ENCODE peak calls at places on chromosomes 13 and 19, in ten cellular contexts. One of them, this sample, is unnamed.

GRCh38 chr13:111330211-111330610 is 9.8 kb downstream of the TEX29 start:
- DNase-seq in IMR-90: no peak
- DNase-seq in K562: no peak
- DNase-seq in aorta: no peak
- DNase-seq in left ventricle myocardium inferior: no peak
- DNase-seq in sigmoid colon: no peak
- DNase-seq in neuronal stem cell: no peak
- DNase-seq in right lobe of liver: no peak
- DNase-seq in CD4-positive, CD25-positive, alpha-beta regulatory T cell: no peak
- DNase-seq in PC-3: no peak
- DNase-seq in this sample: peak; percentile 12

GRCh38 chr13:43564941-43565340 is 221.8 kb downstream of the ENOX1 start:
- DNase-seq in neuronal stem cell: no peak
- DNase-seq in right lobe of liver: no peak
- DNase-seq in sigmoid colon: no peak
- DNase-seq in K562: no peak
- DNase-seq in IMR-90: no peak
- DNase-seq in PC-3: no peak
- DNase-seq in left ventricle myocardium inferior: no peak
- DNase-seq in CD4-positive, CD25-positive, alpha-beta regulatory T cell: no peak
- DNase-seq in aorta: no peak
- DNase-seq in this sample: no peak

GRCh38 chr19:3682741-3683404 is 17.4 kb downstream of the PIP5K1C start:
- DNase-seq in right lobe of liver: no peak
- DNase-seq in IMR-90: peak; percentile 60
- DNase-seq in neuronal stem cell: no peak
- DNase-seq in left ventricle myocardium inferior: no peak
- DNase-seq in sigmoid colon: no peak
- DNase-seq in aorta: peak; percentile 53
- DNase-seq in PC-3: no peak
- DNase-seq in K562: peak; percentile 72
- DNase-seq in CD4-positive, CD25-positive, alpha-beta regulatory T cell: no peak
- DNase-seq in this sample: no peak

GRCh38 chr19:3162418-3163229 is 15.9 kb upstream of the S1PR4 start:
- DNase-seq in neuronal stem cell: no peak
- DNase-seq in PC-3: peak; percentile 14
- DNase-seq in IMR-90: no peak
- DNase-seq in right lobe of liver: no peak
- DNase-seq in left ventricle myocardium inferior: no peak
- DNase-seq in CD4-positive, CD25-positive, alpha-beta regulatory T cell: no peak
- DNase-seq in sigmoid colon: no peak
- DNase-seq in aorta: no peak
- DNase-seq in K562: peak; percentile 71
- DNase-seq in this sample: no peak

GRCh38 chr13:112962911-112963625 is 5.9 kb upstream of the MCF2L start:
- DNase-seq in PC-3: no peak
- DNase-seq in sigmoid colon: peak; percentile 53
- DNase-seq in CD4-positive, CD25-positive, alpha-beta regulatory T cell: no peak
- DNase-seq in K562: no peak
- DNase-seq in right lobe of liver: peak; percentile 7
- DNase-seq in neuronal stem cell: no peak
- DNase-seq in IMR-90: no peak
- DNase-seq in left ventricle myocardium inferior: no peak
- DNase-seq in aorta: peak; percentile 38
- DNase-seq in this sample: no peak

GRCh38 chr13:91572439-91572838 is 174.0 kb downstream of the GPC5 start:
- DNase-seq in IMR-90: peak; percentile 35
- DNase-seq in CD4-positive, CD25-positive, alpha-beta regulatory T cell: no peak
- DNase-seq in aorta: no peak
- DNase-seq in sigmoid colon: no peak
- DNase-seq in PC-3: no peak
- DNase-seq in left ventricle myocardium inferior: no peak
- DNase-seq in right lobe of liver: no peak
- DNase-seq in neuronal stem cell: no peak
- DNase-seq in K562: no peak
- DNase-seq in this sample: no peak

GRCh38 chr13:88051746-88052482 is 380.7 kb downstream of the SLITRK5 start:
- DNase-seq in neuronal stem cell: no peak
- DNase-seq in aorta: no peak
- DNase-seq in K562: no peak
- DNase-seq in sigmoid colon: peak; percentile 57
- DNase-seq in CD4-positive, CD25-positive, alpha-beta regulatory T cell: no peak
- DNase-seq in PC-3: no peak
- DNase-seq in IMR-90: no peak
- DNase-seq in right lobe of liver: no peak
- DNase-seq in left ventricle myocardium inferior: no peak
- DNase-seq in this sample: peak; percentile 29

GRCh38 chr13:51925865-51926527 is 64.2 kb downstream of the CCDC70 start:
- DNase-seq in left ventricle myocardium inferior: no peak
- DNase-seq in neuronal stem cell: no peak
- DNase-seq in aorta: no peak
- DNase-seq in PC-3: no peak
- DNase-seq in right lobe of liver: no peak
- DNase-seq in sigmoid colon: no peak
- DNase-seq in K562: no peak
- DNase-seq in CD4-positive, CD25-positive, alpha-beta regulatory T cell: no peak
- DNase-seq in IMR-90: no peak
- DNase-seq in this sample: no peak

GRCh38 chr13:29439601-29440381 is 155.7 kb downstream of the SLC7A1 start:
- DNase-seq in neuronal stem cell: no peak
- DNase-seq in K562: no peak
- DNase-seq in right lobe of liver: no peak
- DNase-seq in sigmoid colon: no peak
- DNase-seq in PC-3: no peak
- DNase-seq in CD4-positive, CD25-positive, alpha-beta regulatory T cell: no peak
- DNase-seq in IMR-90: no peak
- DNase-seq in left ventricle myocardium inferior: no peak
- DNase-seq in aorta: no peak
- DNase-seq in this sample: no peak

GRCh38 chr13:47484564-47484963 is 516.5 kb downstream of the SUCLA2 start:
- DNase-seq in right lobe of liver: no peak
- DNase-seq in left ventricle myocardium inferior: no peak
- DNase-seq in IMR-90: peak; percentile 89
- DNase-seq in sigmoid colon: no peak
- DNase-seq in K562: no peak
- DNase-seq in neuronal stem cell: no peak
- DNase-seq in PC-3: peak; percentile 62
- DNase-seq in aorta: no peak
- DNase-seq in CD4-positive, CD25-positive, alpha-beta regulatory T cell: no peak
- DNase-seq in this sample: no peak

GRCh38 chr13:51768976-51769375 is 35.0 kb downstream of the DHRS12 start:
- DNase-seq in K562: no peak
- DNase-seq in IMR-90: no peak
- DNase-seq in CD4-positive, CD25-positive, alpha-beta regulatory T cell: no peak
- DNase-seq in aorta: no peak
- DNase-seq in right lobe of liver: no peak
- DNase-seq in neuronal stem cell: no peak
- DNase-seq in PC-3: no peak
- DNase-seq in left ventricle myocardium inferior: no peak
- DNase-seq in sigmoid colon: no peak
- DNase-seq in this sample: no peak

GRCh38 chr19:7500811-7501450 is 12.1 kb upstream of the PEX11G start:
- DNase-seq in left ventricle myocardium inferior: no peak
- DNase-seq in aorta: no peak
- DNase-seq in K562: peak; percentile 75
- DNase-seq in IMR-90: peak; percentile 46
- DNase-seq in PC-3: peak; percentile 83
- DNase-seq in sigmoid colon: no peak
- DNase-seq in right lobe of liver: peak; percentile 58
- DNase-seq in neuronal stem cell: peak; percentile 75
- DNase-seq in CD4-positive, CD25-positive, alpha-beta regulatory T cell: no peak
- DNase-seq in this sample: peak; percentile 89

GRCh38 chr13:112376050-112376681 is at the start of gene SPACA7:
- DNase-seq in left ventricle myocardium inferior: no peak
- DNase-seq in sigmoid colon: no peak
- DNase-seq in PC-3: no peak
- DNase-seq in IMR-90: no peak
- DNase-seq in CD4-positive, CD25-positive, alpha-beta regulatory T cell: no peak
- DNase-seq in K562: no peak
- DNase-seq in right lobe of liver: no peak
- DNase-seq in aorta: no peak
- DNase-seq in neuronal stem cell: no peak
- DNase-seq in this sample: no peak

GRCh38 chr19:47511681-47512080 is 3.2 kb downstream of the NAPA start:
- DNase-seq in right lobe of liver: no peak
- DNase-seq in left ventricle myocardium inferior: no peak
- DNase-seq in CD4-positive, CD25-positive, alpha-beta regulatory T cell: no peak
- DNase-seq in IMR-90: peak; percentile 61
- DNase-seq in aorta: no peak
- DNase-seq in neuronal stem cell: no peak
- DNase-seq in PC-3: no peak
- DNase-seq in K562: no peak
- DNase-seq in sigmoid colon: no peak
- DNase-seq in this sample: no peak

GRCh38 chr19:47509973-47510372 is 4.9 kb downstream of the NAPA start:
- DNase-seq in IMR-90: no peak
- DNase-seq in left ventricle myocardium inferior: no peak
- DNase-seq in sigmoid colon: peak; percentile 84
- DNase-seq in K562: no peak
- DNase-seq in PC-3: peak; percentile 2
- DNase-seq in right lobe of liver: peak; percentile 56
- DNase-seq in aorta: peak; percentile 81
- DNase-seq in neuronal stem cell: no peak
- DNase-seq in CD4-positive, CD25-positive, alpha-beta regulatory T cell: no peak
- DNase-seq in this sample: no peak

GRCh38 chr19:47509170-47509847 is 5.6 kb downstream of the NAPA start:
- DNase-seq in CD4-positive, CD25-positive, alpha-beta regulatory T cell: no peak
- DNase-seq in PC-3: no peak
- DNase-seq in left ventricle myocardium inferior: no peak
- DNase-seq in sigmoid colon: no peak
- DNase-seq in right lobe of liver: no peak
- DNase-seq in aorta: no peak
- DNase-seq in neuronal stem cell: no peak
- DNase-seq in K562: no peak
- DNase-seq in IMR-90: no peak
- DNase-seq in this sample: no peak

GRCh38 chr19:47511128-47511517 is 3.7 kb downstream of the NAPA start:
- DNase-seq in neuronal stem cell: no peak
- DNase-seq in PC-3: no peak
- DNase-seq in right lobe of liver: peak; percentile 85
- DNase-seq in K562: no peak
- DNase-seq in CD4-positive, CD25-positive, alpha-beta regulatory T cell: no peak
- DNase-seq in IMR-90: no peak
- DNase-seq in sigmoid colon: no peak
- DNase-seq in left ventricle myocardium inferior: peak; percentile 63
- DNase-seq in aorta: no peak
- DNase-seq in this sample: no peak

DNA sequence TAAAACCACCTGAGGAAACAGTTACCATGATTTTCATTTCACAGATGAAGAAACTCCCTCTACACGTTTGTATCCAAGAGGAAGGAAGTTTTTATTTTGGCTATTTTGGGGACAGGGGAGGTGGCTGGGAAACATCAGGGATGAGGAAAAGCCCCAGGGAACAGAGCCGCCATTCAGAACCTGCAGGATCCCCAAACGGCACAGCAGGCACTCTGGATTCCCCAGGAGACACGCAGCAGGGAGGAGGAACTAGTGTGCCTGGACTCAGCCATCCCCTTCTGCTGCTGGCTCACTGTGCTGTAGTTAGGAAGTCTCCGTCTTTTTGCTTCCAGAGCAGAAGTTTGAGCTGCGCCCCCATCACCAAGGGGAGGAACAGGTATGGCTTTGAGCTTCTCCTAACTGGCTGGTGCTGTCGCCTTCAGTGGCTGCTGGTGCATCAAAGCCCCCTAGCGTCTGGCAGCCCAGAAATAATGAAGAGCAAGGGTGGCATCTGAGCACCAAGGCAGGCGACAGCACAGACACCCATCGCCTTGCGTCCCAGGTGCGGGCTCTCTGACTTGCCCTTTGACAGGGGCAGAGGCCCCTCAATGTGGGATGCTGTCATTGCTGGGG is 4.2 kb downstream of the NAPA start:
- DNase-seq in CD4-positive, CD25-positive, alpha-beta regulatory T cell: no peak
- DNase-seq in IMR-90: no peak
- DNase-seq in right lobe of liver: no peak
- DNase-seq in K562: no peak
- DNase-seq in left ventricle myocardium inferior: no peak
- DNase-seq in neuronal stem cell: no peak
- DNase-seq in aorta: no peak
- DNase-seq in PC-3: no peak
- DNase-seq in sigmoid colon: no peak
- DNase-seq in this sample: no peak
- H3K27ac ChIP-seq in CD4-positive, CD25-positive, alpha-beta regulatory T cell: no peak overlapping the region
- H3K27ac ChIP-seq in IMR-90: no peak overlapping the region
- H3K27ac ChIP-seq in right lobe of liver: no peak overlapping the region
- H3K27ac ChIP-seq in K562: no peak overlapping the region
- H3K27ac ChIP-seq in left ventricle myocardium inferior: peak overlapping the region; percentile 97
- H3K27ac ChIP-seq in neuronal stem cell: no peak overlapping the region
- H3K27ac ChIP-seq in aorta: no peak overlapping the region
- H3K27ac ChIP-seq in PC-3: no peak overlapping the region
- H3K27ac ChIP-seq in sigmoid colon: peak overlapping the region; percentile 100
- H3K27ac ChIP-seq in this sample: no peak overlapping the region

DNA sequence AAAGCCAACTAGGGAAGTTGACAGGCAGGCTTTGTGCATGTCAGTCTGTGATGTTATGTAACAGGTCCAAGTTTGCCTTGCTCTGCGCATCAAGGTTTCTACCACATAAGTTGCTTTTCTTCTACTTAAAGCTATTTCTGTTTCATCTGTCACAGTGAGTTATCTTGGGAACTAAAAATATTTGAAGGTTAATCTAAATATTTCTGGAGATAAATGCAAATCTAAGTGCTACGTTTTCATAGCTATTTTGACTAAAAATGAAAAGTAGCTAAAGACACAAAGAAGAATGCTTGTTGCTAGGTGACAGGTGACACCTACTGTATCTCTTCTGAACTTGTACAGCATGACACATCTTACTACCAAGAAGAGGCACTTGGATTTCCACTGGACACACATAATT is 135.6 kb downstream of the KLF12 start:
- DNase-seq in K562: no peak
- DNase-seq in IMR-90: no peak
- DNase-seq in neuronal stem cell: no peak
- DNase-seq in aorta: no peak
- DNase-seq in CD4-positive, CD25-positive, alpha-beta regulatory T cell: no peak
- DNase-seq in PC-3: no peak
- DNase-seq in right lobe of liver: no peak
- DNase-seq in left ventricle myocardium inferior: no peak
- DNase-seq in sigmoid colon: no peak
- DNase-seq in this sample: no peak
- H3K27ac ChIP-seq in K562: no peak overlapping the region
- H3K27ac ChIP-seq in IMR-90: no peak overlapping the region
- H3K27ac ChIP-seq in neuronal stem cell: no peak overlapping the region
- H3K27ac ChIP-seq in aorta: no peak overlapping the region
- H3K27ac ChIP-seq in CD4-positive, CD25-positive, alpha-beta regulatory T cell: no peak overlapping the region
- H3K27ac ChIP-seq in PC-3: no peak overlapping the region
- H3K27ac ChIP-seq in right lobe of liver: no peak overlapping the region
- H3K27ac ChIP-seq in left ventricle myocardium inferior: no peak overlapping the region
- H3K27ac ChIP-seq in sigmoid colon: no peak overlapping the region
- H3K27ac ChIP-seq in this sample: no peak overlapping the region

GRCh38 chr13:50468849-50469669 is 374.4 kb downstream of the DLEU7 start:
- DNase-seq in sigmoid colon: no peak
- DNase-seq in aorta: no peak
- DNase-seq in left ventricle myocardium inferior: no peak
- DNase-seq in right lobe of liver: no peak
- DNase-seq in IMR-90: no peak
- DNase-seq in CD4-positive, CD25-positive, alpha-beta regulatory T cell: no peak
- DNase-seq in PC-3: no peak
- DNase-seq in neuronal stem cell: no peak
- DNase-seq in K562: peak; percentile 10
- DNase-seq in this sample: no peak
- H3K27ac ChIP-seq in sigmoid colon: no peak overlapping the region
- H3K27ac ChIP-seq in aorta: no peak overlapping the region
- H3K27ac ChIP-seq in left ventricle myocardium inferior: no peak overlapping the region
- H3K27ac ChIP-seq in right lobe of liver: no peak overlapping the region
- H3K27ac ChIP-seq in IMR-90: no peak overlapping the region
- H3K27ac ChIP-seq in CD4-positive, CD25-positive, alpha-beta regulatory T cell: no peak overlapping the region
- H3K27ac ChIP-seq in PC-3: no peak overlapping the region
- H3K27ac ChIP-seq in neuronal stem cell: no peak overlapping the region
- H3K27ac ChIP-seq in K562: no peak overlapping the region
- H3K27ac ChIP-seq in this sample: no peak overlapping the region

GRCh38 chr19:35513231-35513974 is at the start of gene DMKN:
- DNase-seq in aorta: no peak
- DNase-seq in PC-3: peak; percentile 14
- DNase-seq in sigmoid colon: no peak
- DNase-seq in right lobe of liver: no peak
- DNase-seq in CD4-positive, CD25-positive, alpha-beta regulatory T cell: no peak
- DNase-seq in left ventricle myocardium inferior: no peak
- DNase-seq in neuronal stem cell: no peak
- DNase-seq in K562: peak; percentile 64
- DNase-seq in IMR-90: peak; percentile 58
- DNase-seq in this sample: peak; percentile 61
- H3K27ac ChIP-seq in aorta: no peak within 1 kb of the TSS
- H3K27ac ChIP-seq in PC-3: no peak within 1 kb of the TSS
- H3K27ac ChIP-seq in sigmoid colon: no peak within 1 kb of the TSS
- H3K27ac ChIP-seq in right lobe of liver: no peak within 1 kb of the TSS
- H3K27ac ChIP-seq in CD4-positive, CD25-positive, alpha-beta regulatory T cell: no peak within 1 kb of the TSS
- H3K27ac ChIP-seq in left ventricle myocardium inferior: no peak within 1 kb of the TSS
- H3K27ac ChIP-seq in neuronal stem cell: no peak within 1 kb of the TSS
- H3K27ac ChIP-seq in K562: no peak within 1 kb of the TSS
- H3K27ac ChIP-seq in IMR-90: no peak within 1 kb of the TSS
- H3K27ac ChIP-seq in this sample: no peak within 1 kb of the TSS